ENCODE peak calls at places on chromosomes 2 and 18, in five cellular contexts. A is NCI-H1105 treated with DMSO at 0.1 percent for 48 hours, Q is activated gamma-delta T cell treated with Interleukin-2 at 50 U/mL for 16 hours, T is midbrain, W is transverse colon. J is an unnamed sample.

GRCh38 chr2:27566628-27567027 is 16.2 kb upstream of the ZNF512 start:
- DNase-seq in A (no peak), Q (no peak), T (no peak), W (no peak), J (no peak)

GRCh38 chr2:131201098-131201497 is 8.2 kb upstream of the POTEE start:
- DNase-seq in A (no peak), Q (no peak), T (no peak), W (no peak), J (no peak)

GRCh38 chr2:241344925-241345651 is 11.0 kb upstream of the FARP2 start:
- DNase-seq in A (no peak), Q (no peak), T (no peak), W (no peak), J (no peak)

GRCh38 chr2:14616342-14616741 is 16.2 kb upstream of the LRATD1 start:
- DNase-seq in A (no peak), Q (no peak), T (no peak), W (no peak), J (no peak)

GRCh38 chr18:77634495-77634894 is 384.8 kb downstream of the GALR1 start:
- DNase-seq in A (no peak), Q (no peak), T (no peak), W (no peak), J (no peak)

GRCh38 chr2:148875387-148876051 is 492 bp downstream of the KIF5C start:
- DNase-seq in A (peak), Q (no peak), T (no peak), W (no peak), J (no peak)

GRCh38 chr2:25877431-25878360 is 591 bp downstream of the ASXL2 start:
- DNase-seq in A (peak), Q (peak), T (peak), W (peak), J (peak)

GRCh38 chr2:132547089-132547687 is 122.8 kb downstream of the LYPD1 start:
- DNase-seq in A (peak), Q (no peak), T (peak), W (peak), J (no peak)

GRCh38 chr2:233012301-233012971 is 620 bp downstream of the NGEF start:
- DNase-seq in A (no peak), Q (no peak), T (no peak), W (peak), J (no peak)

GRCh38 chr2:221309888-221310287 is 262.2 kb downstream of the EPHA4 start:
- DNase-seq in A (no peak), Q (no peak), T (no peak), W (no peak), J (no peak)

GRCh38 chr2:2127474-2127873 is 203.6 kb downstream of the MYT1L start:
- DNase-seq in A (no peak), Q (no peak), T (no peak), W (no peak), J (no peak)

GRCh38 chr2:103004426-103004942 is 242.7 kb downstream of the TMEM182 start:
- DNase-seq in A (no peak), Q (no peak), T (no peak), W (no peak), J (no peak)

GRCh38 chr2:240392084-240392947 is 43.1 kb upstream of the GPC1 start:
- DNase-seq in A (no peak), Q (peak), T (no peak), W (peak), J (no peak)

GRCh38 chr2:7572460-7572859 is 655.2 kb downstream of the RNF144A start:
- DNase-seq in A (no peak), Q (peak), T (peak), W (no peak), J (peak)

GRCh38 chr2:65786001-65786400 is 353.6 kb upstream of the SPRED2 start:
- DNase-seq in A (no peak), Q (no peak), T (no peak), W (no peak), J (no peak)

GRCh38 chr18:65415167-65415566 is 335.6 kb upstream of the CDH7 start:
- DNase-seq in A (no peak), Q (no peak), T (no peak), W (no peak), J (no peak)

GRCh38 chr2:149047118-149047517 is 8.6 kb downstream of the LYPD6B start:
- DNase-seq in A (no peak), Q (no peak), T (no peak), W (no peak), J (no peak)

GRCh38 chr2:19987936-19988335 is 2.0 kb downstream of the WDR35 start:
- DNase-seq in A (no peak), Q (no peak), T (peak), W (no peak), J (no peak)

GRCh38 chr2:11827547-11827946 is 81.1 kb downstream of the LPIN1 start:
- DNase-seq in A (no peak), Q (no peak), T (no peak), W (no peak), J (no peak)